ENCODE peak calls at places on chromosomes 1 and 21, in eight cellular contexts. One of them, this sample, is unnamed.

GRCh38 chr1:233386336-233386735 is 58.8 kb downstream of the MAP3K21 start:
- DNase-seq in CD4-positive, CD25-positive, alpha-beta regulatory T cell: no peak
- DNase-seq in A673: no peak
- DNase-seq in HFF-Myc: no peak
- DNase-seq in heart left ventricle: no peak
- DNase-seq in fibroblast of pulmonary artery: peak
- DNase-seq in right cardiac atrium: no peak
- DNase-seq in testis: no peak
- DNase-seq in this sample: no peak

GRCh38 chr1:209435654-209436566 is 147.6 kb upstream of the CAMK1G start:
- DNase-seq in HFF-Myc: peak
- DNase-seq in A673: peak
- DNase-seq in CD4-positive, CD25-positive, alpha-beta regulatory T cell: no peak
- DNase-seq in heart left ventricle: peak
- DNase-seq in fibroblast of pulmonary artery: peak
- DNase-seq in testis: peak
- DNase-seq in right cardiac atrium: peak
- DNase-seq in this sample: no peak

GRCh38 chr1:51648180-51649109 is 31.6 kb downstream of the OSBPL9 start:
- DNase-seq in heart left ventricle: no peak
- DNase-seq in fibroblast of pulmonary artery: peak
- DNase-seq in CD4-positive, CD25-positive, alpha-beta regulatory T cell: no peak
- DNase-seq in A673: peak
- DNase-seq in testis: no peak
- DNase-seq in right cardiac atrium: no peak
- DNase-seq in HFF-Myc: no peak
- DNase-seq in this sample: peak

GRCh38 chr1:212289262-212290077 is 4.3 kb downstream of the PPP2R5A start:
- DNase-seq in testis: no peak
- DNase-seq in CD4-positive, CD25-positive, alpha-beta regulatory T cell: no peak
- DNase-seq in right cardiac atrium: no peak
- DNase-seq in HFF-Myc: no peak
- DNase-seq in A673: no peak
- DNase-seq in fibroblast of pulmonary artery: no peak
- DNase-seq in heart left ventricle: no peak
- DNase-seq in this sample: no peak

GRCh38 chr1:119083980-119084379 is 56.5 kb downstream of the WARS2 start:
- DNase-seq in heart left ventricle: no peak
- DNase-seq in A673: no peak
- DNase-seq in fibroblast of pulmonary artery: no peak
- DNase-seq in testis: no peak
- DNase-seq in right cardiac atrium: no peak
- DNase-seq in HFF-Myc: no peak
- DNase-seq in CD4-positive, CD25-positive, alpha-beta regulatory T cell: no peak
- DNase-seq in this sample: no peak

GRCh38 chr1:37741130-37741529 is 23.8 kb downstream of the EPHA10 start:
- DNase-seq in CD4-positive, CD25-positive, alpha-beta regulatory T cell: no peak
- DNase-seq in fibroblast of pulmonary artery: peak
- DNase-seq in right cardiac atrium: no peak
- DNase-seq in HFF-Myc: no peak
- DNase-seq in testis: peak
- DNase-seq in A673: peak
- DNase-seq in heart left ventricle: no peak
- DNase-seq in this sample: peak

GRCh38 chr1:13949571-13949970 is 249.6 kb downstream of the PRDM2 start:
- DNase-seq in HFF-Myc: no peak
- DNase-seq in fibroblast of pulmonary artery: no peak
- DNase-seq in right cardiac atrium: no peak
- DNase-seq in heart left ventricle: no peak
- DNase-seq in testis: no peak
- DNase-seq in A673: no peak
- DNase-seq in CD4-positive, CD25-positive, alpha-beta regulatory T cell: no peak
- DNase-seq in this sample: no peak

GRCh38 chr1:213371769-213372619 is 321.0 kb downstream of the RPS6KC1 start:
- DNase-seq in CD4-positive, CD25-positive, alpha-beta regulatory T cell: no peak
- DNase-seq in testis: no peak
- DNase-seq in fibroblast of pulmonary artery: no peak
- DNase-seq in heart left ventricle: no peak
- DNase-seq in right cardiac atrium: no peak
- DNase-seq in A673: no peak
- DNase-seq in HFF-Myc: no peak
- DNase-seq in this sample: no peak

GRCh38 chr1:160742428-160743127 is 3.5 kb downstream of the SLAMF7 start:
- DNase-seq in fibroblast of pulmonary artery: no peak
- DNase-seq in HFF-Myc: no peak
- DNase-seq in right cardiac atrium: no peak
- DNase-seq in CD4-positive, CD25-positive, alpha-beta regulatory T cell: no peak
- DNase-seq in heart left ventricle: no peak
- DNase-seq in testis: no peak
- DNase-seq in A673: no peak
- DNase-seq in this sample: no peak

GRCh38 chr1:2602866-2603520 is 16.4 kb downstream of the PRXL2B start:
- DNase-seq in CD4-positive, CD25-positive, alpha-beta regulatory T cell: no peak
- DNase-seq in right cardiac atrium: peak
- DNase-seq in HFF-Myc: no peak
- DNase-seq in fibroblast of pulmonary artery: no peak
- DNase-seq in testis: no peak
- DNase-seq in heart left ventricle: peak
- DNase-seq in A673: no peak
- DNase-seq in this sample: no peak

GRCh38 chr1:244969355-244970235 is 105.3 kb upstream of the HNRNPU start:
- DNase-seq in heart left ventricle: peak
- DNase-seq in testis: peak
- DNase-seq in CD4-positive, CD25-positive, alpha-beta regulatory T cell: peak
- DNase-seq in fibroblast of pulmonary artery: peak
- DNase-seq in HFF-Myc: peak
- DNase-seq in A673: peak
- DNase-seq in right cardiac atrium: peak
- DNase-seq in this sample: peak

GRCh38 chr21:16592399-16592798 is 862.6 kb downstream of the USP25 start:
- DNase-seq in testis: no peak
- DNase-seq in A673: no peak
- DNase-seq in right cardiac atrium: no peak
- DNase-seq in fibroblast of pulmonary artery: no peak
- DNase-seq in CD4-positive, CD25-positive, alpha-beta regulatory T cell: no peak
- DNase-seq in heart left ventricle: no peak
- DNase-seq in HFF-Myc: no peak
- DNase-seq in this sample: no peak

GRCh38 chr1:169949139-169949538 is 55.4 kb upstream of the SCYL3 start:
- DNase-seq in CD4-positive, CD25-positive, alpha-beta regulatory T cell: no peak
- DNase-seq in testis: no peak
- DNase-seq in fibroblast of pulmonary artery: peak
- DNase-seq in heart left ventricle: no peak
- DNase-seq in HFF-Myc: no peak
- DNase-seq in A673: no peak
- DNase-seq in right cardiac atrium: no peak
- DNase-seq in this sample: no peak

GRCh38 chr1:200438911-200439310 is 29.1 kb upstream of the ZNF281 start:
- DNase-seq in CD4-positive, CD25-positive, alpha-beta regulatory T cell: no peak
- DNase-seq in heart left ventricle: no peak
- DNase-seq in A673: no peak
- DNase-seq in fibroblast of pulmonary artery: peak
- DNase-seq in testis: no peak
- DNase-seq in HFF-Myc: no peak
- DNase-seq in right cardiac atrium: no peak
- DNase-seq in this sample: no peak

GRCh38 chr1:10257851-10258250 is 47.5 kb downstream of the KIF1B start:
- DNase-seq in heart left ventricle: no peak
- DNase-seq in HFF-Myc: no peak
- DNase-seq in CD4-positive, CD25-positive, alpha-beta regulatory T cell: no peak
- DNase-seq in right cardiac atrium: no peak
- DNase-seq in fibroblast of pulmonary artery: peak
- DNase-seq in A673: peak
- DNase-seq in testis: no peak
- DNase-seq in this sample: no peak

GRCh38 chr1:240739754-240740153 is 127.8 kb upstream of the GREM2 start:
- DNase-seq in CD4-positive, CD25-positive, alpha-beta regulatory T cell: no peak
- DNase-seq in HFF-Myc: no peak
- DNase-seq in right cardiac atrium: no peak
- DNase-seq in A673: no peak
- DNase-seq in testis: no peak
- DNase-seq in fibroblast of pulmonary artery: peak
- DNase-seq in heart left ventricle: no peak
- DNase-seq in this sample: no peak

GRCh38 chr21:14712121-14712520 is 166.0 kb upstream of the SAMSN1 start:
- DNase-seq in fibroblast of pulmonary artery: peak
- DNase-seq in right cardiac atrium: no peak
- DNase-seq in testis: no peak
- DNase-seq in HFF-Myc: no peak
- DNase-seq in A673: no peak
- DNase-seq in heart left ventricle: no peak
- DNase-seq in CD4-positive, CD25-positive, alpha-beta regulatory T cell: no peak
- DNase-seq in this sample: peak

GRCh38 chr1:26225033-26225831 is 8.8 kb upstream of the CEP85 start:
- DNase-seq in testis: peak
- DNase-seq in CD4-positive, CD25-positive, alpha-beta regulatory T cell: peak
- DNase-seq in heart left ventricle: peak
- DNase-seq in fibroblast of pulmonary artery: peak
- DNase-seq in A673: peak
- DNase-seq in HFF-Myc: no peak
- DNase-seq in right cardiac atrium: peak
- DNase-seq in this sample: no peak

GRCh38 chr1:116738673-116739370 is 15.4 kb upstream of the CD2 start:
- DNase-seq in HFF-Myc: no peak
- DNase-seq in testis: no peak
- DNase-seq in right cardiac atrium: no peak
- DNase-seq in heart left ventricle: no peak
- DNase-seq in CD4-positive, CD25-positive, alpha-beta regulatory T cell: peak
- DNase-seq in A673: no peak
- DNase-seq in fibroblast of pulmonary artery: no peak
- DNase-seq in this sample: no peak

GRCh38 chr1:18396247-18396646 is 84.5 kb upstream of the KLHDC7A start:
- DNase-seq in HFF-Myc: no peak
- DNase-seq in fibroblast of pulmonary artery: no peak
- DNase-seq in CD4-positive, CD25-positive, alpha-beta regulatory T cell: no peak
- DNase-seq in right cardiac atrium: no peak
- DNase-seq in heart left ventricle: no peak
- DNase-seq in A673: no peak
- DNase-seq in testis: no peak
- DNase-seq in this sample: no peak

GRCh38 chr1:8389962-8390535 is 72.1 kb downstream of the SLC45A1 start:
- DNase-seq in A673: no peak
- DNase-seq in fibroblast of pulmonary artery: no peak
- DNase-seq in HFF-Myc: no peak
- DNase-seq in CD4-positive, CD25-positive, alpha-beta regulatory T cell: no peak
- DNase-seq in heart left ventricle: no peak
- DNase-seq in testis: no peak
- DNase-seq in right cardiac atrium: no peak
- DNase-seq in this sample: no peak

GRCh38 chr1:9539829-9540550 is 725 bp downstream of the SLC25A33 start:
- DNase-seq in HFF-Myc: no peak
- DNase-seq in testis: peak
- DNase-seq in A673: peak
- DNase-seq in fibroblast of pulmonary artery: peak
- DNase-seq in heart left ventricle: peak
- DNase-seq in CD4-positive, CD25-positive, alpha-beta regulatory T cell: peak
- DNase-seq in right cardiac atrium: peak
- DNase-seq in this sample: no peak

GRCh38 chr1:45263132-45263531 is 56.7 kb upstream of the ZSWIM5 start:
- DNase-seq in heart left ventricle: no peak
- DNase-seq in right cardiac atrium: no peak
- DNase-seq in HFF-Myc: no peak
- DNase-seq in A673: no peak
- DNase-seq in testis: no peak
- DNase-seq in CD4-positive, CD25-positive, alpha-beta regulatory T cell: no peak
- DNase-seq in fibroblast of pulmonary artery: peak
- DNase-seq in this sample: no peak

DNA sequence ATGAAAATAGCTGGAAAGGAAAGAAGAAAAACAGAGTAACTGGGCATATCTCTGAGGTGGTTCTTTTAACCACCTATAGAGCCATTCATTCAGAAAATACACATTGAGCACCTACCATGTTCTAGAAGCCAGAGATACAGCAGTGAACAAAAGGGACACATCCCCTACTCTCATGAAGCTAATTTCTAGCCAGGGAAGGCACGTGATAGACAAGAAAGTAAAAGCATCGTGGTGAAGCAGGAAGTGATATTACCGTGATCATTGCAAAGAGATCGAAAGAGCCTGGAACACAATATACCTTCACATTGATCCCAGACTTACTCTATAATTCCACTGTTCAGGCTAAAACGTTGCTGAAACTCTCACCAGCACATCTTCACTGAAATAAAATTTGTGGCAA is 76.0 kb downstream of the TIAM1 start:
- DNase-seq in A673: no peak
- DNase-seq in fibroblast of pulmonary artery: no peak
- DNase-seq in CD4-positive, CD25-positive, alpha-beta regulatory T cell: no peak
- DNase-seq in HFF-Myc: no peak
- DNase-seq in testis: no peak
- DNase-seq in right cardiac atrium: no peak
- DNase-seq in heart left ventricle: no peak
- DNase-seq in this sample: no peak
- H3K4me3 ChIP-seq in A673: no peak
- H3K4me3 ChIP-seq in fibroblast of pulmonary artery: no peak
- H3K4me3 ChIP-seq in CD4-positive, CD25-positive, alpha-beta regulatory T cell: peak
- H3K4me3 ChIP-seq in HFF-Myc: no peak
- H3K4me3 ChIP-seq in testis: no peak
- H3K4me3 ChIP-seq in right cardiac atrium: no peak
- H3K4me3 ChIP-seq in heart left ventricle: no peak
- H3K4me3 ChIP-seq in this sample: no peak

GRCh38 chr1:153260980-153261792 is 1.7 kb downstream of the LORICRIN start:
- DNase-seq in CD4-positive, CD25-positive, alpha-beta regulatory T cell: peak
- DNase-seq in fibroblast of pulmonary artery: peak
- DNase-seq in HFF-Myc: no peak
- DNase-seq in A673: peak
- DNase-seq in testis: peak
- DNase-seq in right cardiac atrium: peak
- DNase-seq in heart left ventricle: peak
- DNase-seq in this sample: no peak
- H3K4me3 ChIP-seq in CD4-positive, CD25-positive, alpha-beta regulatory T cell: no peak
- H3K4me3 ChIP-seq in fibroblast of pulmonary artery: peak
- H3K4me3 ChIP-seq in HFF-Myc: peak
- H3K4me3 ChIP-seq in A673: peak
- H3K4me3 ChIP-seq in testis: peak
- H3K4me3 ChIP-seq in right cardiac atrium: peak
- H3K4me3 ChIP-seq in heart left ventricle: peak
- H3K4me3 ChIP-seq in this sample: peak

DNA sequence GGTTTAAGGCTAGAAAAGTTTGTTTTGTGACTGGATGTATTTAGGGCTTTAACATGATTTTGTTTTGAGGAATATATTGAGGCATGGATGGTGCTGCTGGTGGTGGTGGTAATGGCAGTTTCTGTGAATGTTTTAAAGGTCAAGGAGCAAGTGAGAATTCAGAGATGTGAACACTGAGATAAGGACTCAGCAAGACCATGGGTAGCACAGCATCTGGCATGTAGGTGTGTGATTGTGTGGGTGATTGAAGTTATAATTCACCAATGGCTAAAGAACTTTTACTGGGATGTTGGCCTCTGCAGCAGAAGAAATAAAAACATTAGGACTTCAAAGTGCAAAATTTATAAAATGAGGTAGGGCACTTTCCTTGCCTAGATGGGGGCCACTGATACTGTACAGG is 65.9 kb downstream of the MACF1 start:
- DNase-seq in fibroblast of pulmonary artery: no peak
- DNase-seq in testis: no peak
- DNase-seq in heart left ventricle: no peak
- DNase-seq in A673: no peak
- DNase-seq in HFF-Myc: no peak
- DNase-seq in CD4-positive, CD25-positive, alpha-beta regulatory T cell: no peak
- DNase-seq in right cardiac atrium: no peak
- DNase-seq in this sample: no peak
- H3K4me3 ChIP-seq in fibroblast of pulmonary artery: no peak
- H3K4me3 ChIP-seq in testis: no peak
- H3K4me3 ChIP-seq in heart left ventricle: no peak
- H3K4me3 ChIP-seq in A673: no peak
- H3K4me3 ChIP-seq in HFF-Myc: no peak
- H3K4me3 ChIP-seq in CD4-positive, CD25-positive, alpha-beta regulatory T cell: peak
- H3K4me3 ChIP-seq in right cardiac atrium: no peak
- H3K4me3 ChIP-seq in this sample: peak

GRCh38 chr1:96980448-96980847 is 258.9 kb downstream of the PTBP2 start:
- DNase-seq in right cardiac atrium: no peak
- DNase-seq in A673: peak
- DNase-seq in testis: no peak
- DNase-seq in HFF-Myc: no peak
- DNase-seq in heart left ventricle: no peak
- DNase-seq in CD4-positive, CD25-positive, alpha-beta regulatory T cell: no peak
- DNase-seq in fibroblast of pulmonary artery: no peak
- DNase-seq in this sample: no peak
- H3K4me3 ChIP-seq in right cardiac atrium: no peak
- H3K4me3 ChIP-seq in A673: no peak
- H3K4me3 ChIP-seq in testis: no peak
- H3K4me3 ChIP-seq in HFF-Myc: no peak
- H3K4me3 ChIP-seq in heart left ventricle: no peak
- H3K4me3 ChIP-seq in CD4-positive, CD25-positive, alpha-beta regulatory T cell: no peak
- H3K4me3 ChIP-seq in fibroblast of pulmonary artery: no peak
- H3K4me3 ChIP-seq in this sample: no peak

This sample was measured in skeletal muscle cell.